ENCODE peak calls at places on chromosomes 7 and 10, in eight cellular contexts. O, T, B, P, V, Q, L and G are unnamed samples. For H3K4me1 and H3K27me3, the result is how much of the 10 kb centered on the place peaks cover.

GRCh38 chr7:136807598-136807997 is 60.9 kb upstream of the CHRM2 start:
- DNase-seq in Q (no peak), B (no peak), L (no peak), O (no peak), T (no peak), P (no peak), V (peak), G (no peak)

GRCh38 chr7:107609861-107610260 is 29.8 kb downstream of the BCAP29 start:
- DNase-seq in B (no peak), P (no peak), T (no peak), Q (no peak), V (no peak), O (no peak), L (no peak), G (no peak)

GRCh38 chr10:12708921-12709320 is 292.6 kb downstream of the CCDC3 start:
- DNase-seq in O (no peak), P (no peak), Q (no peak), B (no peak), V (no peak), T (peak), L (no peak), G (no peak)

GRCh38 chr10:92377962-92378361 is 87.0 kb downstream of the MARCHF5 start:
- DNase-seq in L (no peak), P (no peak), V (no peak), B (no peak), Q (no peak), T (no peak), O (no peak), G (no peak)

GRCh38 chr7:118080947-118081346 is 103.0 kb upstream of the LSM8 start:
- DNase-seq in V (peak), P (no peak), T (peak), L (no peak), Q (peak), B (no peak), O (peak), G (no peak)

GRCh38 chr10:29736325-29737208 is 101.8 kb upstream of the SVIL start:
- DNase-seq in T (peak), B (peak), L (peak), P (peak), O (no peak), Q (no peak), V (peak), G (peak)

GRCh38 chr10:118729641-118730258 is 25.0 kb downstream of the CACUL1 start:
- DNase-seq in L (no peak), B (no peak), P (no peak), V (no peak), T (no peak), O (no peak), Q (no peak), G (no peak)

GRCh38 chr7:92833766-92834605 is 2.4 kb downstream of the CDK6 start:
- DNase-seq in L (peak), T (peak), B (peak), O (peak), Q (peak), P (peak), V (peak), G (peak)

GRCh38 chr10:88896336-88897018 is 16.4 kb downstream of the STAMBPL1 start:
- DNase-seq in B (no peak), L (no peak), T (no peak), O (no peak), Q (no peak), V (no peak), P (no peak), G (no peak)

GRCh38 chr7:2934984-2935740 is 91.1 kb upstream of the GNA12 start:
- DNase-seq in O (no peak), Q (no peak), L (no peak), V (no peak), T (no peak), P (no peak), B (no peak), G (no peak)

GRCh38 chr10:72611783-72612182 is 14.1 kb downstream of the MICU1 start:
- DNase-seq in L (no peak), Q (no peak), P (no peak), V (no peak), O (no peak), B (no peak), T (no peak), G (no peak)

GRCh38 chr7:148944935-148945934 is 61.1 kb upstream of the EZH2 start:
- DNase-seq in O (no peak), Q (no peak), L (peak), V (no peak), T (peak), P (no peak), B (peak), G (no peak)

GRCh38 chr7:81499262-81500116 is 270.4 kb downstream of the HGF start:
- DNase-seq in P (no peak), O (peak), T (peak), B (no peak), V (peak), Q (peak), L (no peak), G (no peak)

GRCh38 chr7:158473946-158474345 is 113.7 kb downstream of the PTPRN2 start:
- DNase-seq in V (no peak), Q (no peak), P (no peak), O (no peak), T (no peak), L (no peak), B (no peak), G (no peak)

GRCh38 chr7:103504505-103505135 is 58.6 kb upstream of the SLC26A5 start:
- DNase-seq in P (no peak), L (no peak), B (no peak), O (peak), Q (no peak), T (no peak), V (peak), G (no peak)

GRCh38 chr7:132500727-132501410 is 75.4 kb downstream of the PLXNA4 start:
- DNase-seq in P (peak), L (peak), Q (no peak), B (peak), T (no peak), V (peak), O (peak), G (peak)

GRCh38 chr10:44775402-44775741 is 135.8 kb upstream of the TMEM72 start:
- DNase-seq in O (no peak), L (no peak), T (no peak), Q (no peak), V (no peak), P (no peak), B (no peak), G (no peak)

GRCh38 chr7:5452937-5453540 is 29.4 kb upstream of the TNRC18 start:
- DNase-seq in L (no peak), P (no peak), V (peak), B (no peak), O (peak), Q (no peak), T (peak), G (no peak)

GRCh38 chr10:96651998-96652431 is 65.2 kb upstream of the TM9SF3 start:
- DNase-seq in P (peak), Q (no peak), L (no peak), V (no peak), B (no peak), T (no peak), O (no peak), G (no peak)

GRCh38 chr7:117284692-117285091 is 38.2 kb downstream of the WNT2 start:
- DNase-seq in V (no peak), Q (no peak), L (no peak), T (no peak), P (no peak), B (no peak), O (no peak), G (no peak)

GRCh38 chr10:132868995-132869394 is 73.4 kb downstream of the CFAP46 start:
- DNase-seq in L (peak), O (no peak), Q (no peak), V (no peak), P (peak), B (no peak), T (no peak), G (peak)

GRCh38 chr10:89468625-89469024 is 54.3 kb downstream of the IFIT5 start:
- DNase-seq in Q (no peak), V (no peak), P (no peak), B (peak), O (no peak), L (no peak), T (no peak), G (no peak)

GRCh38 chr7:27112960-27113949 is 10.8 kb upstream of the HOXA2 start:
- DNase-seq in B (no peak), P (no peak), O (peak), Q (no peak), T (peak), V (peak), L (peak), G (no peak)

GRCh38 chr10:11457336-11457735 is 154.1 kb downstream of the USP6NL start:
- DNase-seq in P (no peak), B (no peak), T (no peak), L (no peak), O (no peak), V (no peak), Q (no peak), G (no peak)

GRCh38 chr7:87671-88070 is 104.7 kb upstream of the FAM20C start:
- DNase-seq in O (no peak), L (no peak), P (no peak), Q (no peak), B (peak), V (no peak), T (no peak), G (no peak)

GRCh38 chr7:136036336-136036735 is 59.2 kb upstream of the MTPN start:
- DNase-seq in B (no peak), V (no peak), O (no peak), P (no peak), T (no peak), L (no peak), Q (no peak), G (no peak)

GRCh38 chr10:126867567-126868365 is 37.5 kb upstream of the DOCK1 start:
- DNase-seq in Q (no peak), V (no peak), L (no peak), O (no peak), T (peak), B (no peak), P (no peak), G (no peak)

DNA sequence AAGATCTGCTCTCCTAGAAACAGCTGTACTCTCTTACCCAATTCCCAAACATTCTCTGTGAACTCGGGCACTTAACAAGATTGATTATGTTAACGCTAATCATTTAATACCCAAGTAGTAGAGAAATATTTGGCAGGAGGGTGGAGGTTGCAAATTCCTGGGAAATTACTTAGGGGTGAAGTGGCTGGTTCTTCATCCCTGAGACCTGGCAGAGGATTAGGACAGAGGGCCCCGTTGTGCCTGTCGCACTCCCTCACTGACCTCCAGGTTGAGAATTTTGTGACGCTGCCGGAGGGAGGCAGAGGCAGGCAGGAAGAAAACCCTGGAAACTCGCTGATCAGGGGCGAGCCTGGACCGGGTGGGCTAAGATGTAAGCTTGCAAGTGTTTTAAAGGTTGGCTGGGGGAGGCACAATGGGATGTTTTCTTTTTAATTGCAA is 182.6 kb downstream of the TCF7L2 start:
- DNase-seq in O (no peak), T (peak), Q (no peak), B (no peak), V (peak), P (no peak), L (no peak), G (no peak)
- H3K4me1 ChIP-seq in O (under half), T (under half), Q (under half), B (under half), V (half or more), P (under half), L (under half), G (under half)

GRCh38 chr7:151247611-151248176 is 800 bp downstream of the SMARCD3 start:
- DNase-seq in V (no peak), O (no peak), B (no peak), L (peak), T (no peak), Q (no peak), P (peak), G (no peak)

GRCh38 chr7:151250181-151251095 is 1.9 kb upstream of the SMARCD3 start:
- DNase-seq in Q (no peak), O (no peak), L (peak), B (no peak), T (no peak), P (no peak), V (no peak), G (no peak)

GRCh38 chr7:151248191-151249033 is at the start of gene SMARCD3:
- DNase-seq in V (peak), L (peak), P (peak), Q (no peak), O (peak), T (peak), B (peak), G (peak)

GRCh38 chr7:151249732-151250072 is 1.2 kb upstream of the SMARCD3 start:
- DNase-seq in Q (no peak), B (peak), P (peak), L (peak), T (peak), V (peak), O (peak), G (peak)

DNA sequence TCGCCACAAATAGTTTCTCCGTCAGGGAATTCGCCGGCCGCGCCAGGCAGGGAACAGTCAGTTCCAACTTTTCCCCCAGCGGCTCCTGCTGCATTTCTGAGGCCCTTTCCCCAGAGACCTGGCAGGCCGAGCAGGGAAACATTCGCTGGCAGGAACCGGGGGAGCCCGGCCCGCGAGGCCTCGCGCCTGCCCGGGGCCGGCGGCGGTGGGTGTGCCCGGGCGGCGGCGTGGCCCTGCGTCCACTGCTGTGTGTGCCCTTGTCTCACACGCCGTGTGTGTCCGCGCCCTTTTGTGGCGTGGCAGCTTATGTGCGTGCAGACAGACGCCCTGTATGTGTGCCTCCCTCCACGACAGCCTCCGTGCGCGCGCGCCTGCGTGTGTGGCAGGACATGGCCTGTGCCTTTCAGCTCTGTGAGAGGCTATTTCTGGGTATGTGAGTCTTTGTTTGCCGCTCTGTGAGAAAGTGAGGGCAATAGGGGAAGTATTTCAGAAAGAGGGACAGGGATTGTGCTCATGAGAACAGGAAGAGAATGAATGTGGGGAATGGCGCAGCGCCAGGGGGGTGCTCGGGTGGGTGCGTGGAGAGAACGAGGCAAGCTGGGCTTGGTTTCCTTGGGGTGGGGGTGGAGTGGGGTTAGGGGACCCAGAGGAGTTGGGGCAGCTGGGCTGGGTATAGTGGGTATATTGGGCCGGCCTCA is 689 bp upstream of the SMARCD3 start:
- DNase-seq in V (peak), P (peak), Q (no peak), T (peak), B (peak), O (no peak), L (peak), G (peak)
- H3K27me3 ChIP-seq in V (half or more), P (half or more), Q (under half), T (under half), B (under half), O (half or more), L (under half), G (under half)

GRCh38 chr7:98643232-98643985 is 26.3 kb downstream of the NPTX2 start:
- DNase-seq in O (no peak), P (no peak), B (no peak), L (no peak), V (no peak), Q (no peak), T (no peak), G (no peak)

GRCh38 chr7:98638853-98639252 is 21.8 kb downstream of the NPTX2 start:
- DNase-seq in B (no peak), L (no peak), Q (no peak), P (no peak), V (no peak), T (no peak), O (no peak), G (no peak)

GRCh38 chr7:98641646-98642489 is 24.8 kb downstream of the NPTX2 start:
- DNase-seq in B (no peak), V (peak), O (no peak), T (no peak), P (no peak), L (no peak), Q (no peak), G (no peak)

DNA sequence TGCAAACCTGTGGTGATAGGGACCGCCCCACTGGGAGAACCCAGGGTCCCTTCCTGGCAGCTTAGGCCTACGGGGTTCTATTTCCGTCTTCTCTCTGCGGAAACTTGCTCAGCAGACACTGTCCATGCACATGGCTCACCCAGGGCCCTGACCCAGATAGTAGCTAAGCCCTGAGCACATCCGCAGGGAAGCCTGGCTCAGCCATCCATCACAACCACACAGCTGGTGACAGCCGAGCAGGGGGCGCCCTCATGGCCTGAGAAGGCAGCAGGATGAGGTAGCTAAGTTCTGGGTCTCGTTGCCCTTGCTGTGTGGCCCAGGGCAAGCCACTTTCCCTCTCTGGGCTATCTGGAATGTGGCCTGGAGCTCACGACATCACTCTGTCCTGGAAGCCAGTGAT is 23.3 kb downstream of the NPTX2 start:
- DNase-seq in O (no peak), L (no peak), P (no peak), T (no peak), B (no peak), Q (no peak), V (no peak), G (no peak)
- TF ChIP-seq CTCF in O (no peak), L (no peak), P (no peak), T (no peak), B (no peak), Q (no peak), V (peak), G (no peak)

DNA sequence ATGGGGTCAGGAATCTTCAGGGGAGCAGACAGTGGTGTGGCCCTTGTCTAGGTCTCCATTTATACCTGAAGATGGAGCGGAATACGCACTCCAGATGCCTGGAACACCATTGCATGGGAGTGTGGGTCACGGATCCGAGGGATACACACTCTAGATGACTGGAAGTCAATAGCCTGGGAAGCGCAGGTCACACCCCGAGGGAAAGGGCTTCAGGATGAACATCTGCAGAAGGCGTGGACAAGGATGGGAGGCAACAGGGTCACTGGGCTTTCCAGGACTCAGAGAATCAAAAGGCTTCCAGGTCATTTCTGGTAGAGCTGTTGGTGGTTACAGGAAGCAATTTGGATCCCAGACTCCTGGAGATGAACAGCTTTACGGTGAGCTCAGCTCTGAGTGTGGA is 382.2 kb upstream of the KLF6 start:
- DNase-seq in O (no peak), T (no peak), Q (no peak), V (no peak), B (no peak), P (no peak), L (no peak), G (no peak)
- H3K4me1 ChIP-seq in O (under half), T (under half), Q (under half), V (under half), B (under half), P (under half), L (under half), G (under half)

DNA sequence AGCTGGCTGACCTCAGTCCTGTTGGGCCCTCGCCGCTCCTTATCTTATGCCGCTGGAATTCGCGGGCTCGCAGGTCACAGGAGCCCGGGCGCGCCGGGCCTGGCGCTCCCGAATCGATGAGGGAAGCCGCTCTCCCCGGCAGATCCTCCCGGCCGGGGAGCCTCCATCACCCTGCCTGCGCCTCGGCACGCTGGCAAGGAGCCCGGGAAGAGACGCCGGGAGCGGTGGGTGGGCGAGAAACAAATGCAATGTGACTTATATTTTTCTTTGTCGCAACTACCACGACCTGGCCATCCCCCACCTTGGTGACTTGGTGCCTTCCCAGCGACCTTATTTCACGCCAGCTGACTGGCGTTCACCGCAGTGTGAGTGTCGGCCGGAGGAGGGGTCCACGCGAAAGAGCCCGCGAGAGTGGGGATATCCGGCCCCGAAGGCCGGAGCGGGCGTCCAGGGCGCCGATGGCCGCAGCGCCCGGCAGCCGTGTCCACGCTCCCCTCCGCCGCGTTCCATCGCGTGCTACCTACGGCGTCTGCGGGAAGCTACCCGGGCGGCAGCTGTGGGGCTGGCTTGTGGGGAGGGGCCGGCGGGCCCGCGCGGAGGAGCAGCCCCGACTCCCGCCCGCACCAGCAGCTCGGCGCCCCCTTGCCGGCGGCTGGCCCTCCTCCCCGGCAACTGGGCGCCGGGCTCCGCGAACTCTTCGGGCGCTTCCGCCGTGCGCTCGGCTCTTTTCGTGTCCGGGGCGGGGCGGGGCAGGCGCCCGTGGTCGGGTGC is 494 bp upstream of the BMPR1A start:
- DNase-seq in O (peak), B (peak), Q (peak), T (peak), V (peak), L (peak), P (peak), G (peak)
- H3K27me3 ChIP-seq in O (under half), B (under half), Q (under half), T (under half), V (under half), L (under half), P (under half), G (half or more)

GRCh38 chr7:88546808-88547207 is 212.7 kb upstream of the ZNF804B start:
- DNase-seq in O (peak), P (no peak), V (peak), L (no peak), Q (no peak), T (no peak), B (peak), G (no peak)
- TF ChIP-seq CTCF in O (peak), P (peak), V (peak), L (no peak), Q (peak), T (peak), B (peak), G (peak)

GRCh38 chr7:24436131-24436920 is 136.9 kb upstream of the PALS2 start:
- DNase-seq in T (no peak), Q (no peak), P (no peak), L (no peak), B (no peak), V (peak), O (no peak), G (no peak)
- H3K4me1 ChIP-seq in T (under half), Q (under half), P (under half), L (under half), B (under half), V (under half), O (under half), G (under half)

GRCh38 chr7:140242057-140243031 is 65.6 kb upstream of the KDM7A start:
- DNase-seq in B (no peak), P (peak), O (peak), L (no peak), V (no peak), T (no peak), Q (no peak), G (peak)

GRCh38 chr7:140245611-140246105 is 68.9 kb upstream of the KDM7A start:
- DNase-seq in B (no peak), T (no peak), Q (no peak), O (peak), L (no peak), V (no peak), P (no peak), G (no peak)

GRCh38 chr7:140251824-140252555 is 75.2 kb upstream of the KDM7A start:
- DNase-seq in B (no peak), Q (no peak), O (no peak), T (no peak), P (no peak), L (no peak), V (no peak), G (no peak)

GRCh38 chr7:140249036-140249806 is 72.4 kb upstream of the KDM7A start:
- DNase-seq in P (no peak), B (no peak), Q (no peak), V (no peak), L (no peak), T (no peak), O (no peak), G (no peak)

GRCh38 chr7:140247564-140247963 is 70.8 kb upstream of the KDM7A start:
- DNase-seq in L (no peak), O (no peak), V (no peak), P (peak), T (no peak), Q (no peak), B (no peak), G (peak)
- H3K27me3 ChIP-seq in L (under half), O (under half), V (under half), P (under half), T (under half), Q (under half), B (under half), G (under half)